ENCODE peak calls at places on chromosomes 6 and 20, in seven cellular contexts. U is NCI-H1092 treated with DMSO at 0.1 percent for 48 hours; H is hypothalamus; Y is H54; V is activated CD8-positive, alpha-beta memory T cell treated with anti-CD3 and anti-CD28 coated beads, Interleukin-2, amount 50 U/mL, for 48 hours; A is T-helper 17 cell; G is activated T-helper 1 cell treated with Interleukin-2 at 50 U/mL for 16 hours. O is an unnamed sample.

GRCh38 chr6:14621518-14621917 is 503.9 kb downstream of the CD83 start:
- DNase-seq in G (no peak), Y (no peak), U (no peak), H (no peak), V (no peak), A (no peak), O (no peak)

GRCh38 chr6:56692586-56693245 is 50.0 kb upstream of the DST start:
- DNase-seq in U (no peak), V (no peak), Y (no peak), A (no peak), H (no peak), G (no peak), O (no peak)

GRCh38 chr6:163263196-163263595 is 151.3 kb upstream of the QKI start:
- DNase-seq in G (no peak), H (peak; percentile 67), Y (no peak), A (no peak), U (no peak), V (no peak), O (no peak)

GRCh38 chr6:154974485-154975149 is 20.5 kb upstream of the TIAM2 start:
- DNase-seq in A (no peak), G (no peak), Y (no peak), V (peak; percentile 56), U (no peak), H (no peak), O (no peak)

GRCh38 chr20:46546293-46546692 is 4.2 kb downstream of the OCSTAMP start:
- DNase-seq in V (no peak), H (no peak), Y (no peak), G (no peak), U (no peak), A (no peak), O (no peak)

GRCh38 chr20:46458891-46459750 is 52.7 kb upstream of the ELMO2 start:
- DNase-seq in H (peak; percentile 46), Y (no peak), V (no peak), G (no peak), A (no peak), U (peak; percentile 42), O (no peak)

GRCh38 chr6:129490551-129491245 is 219.3 kb downstream of the ARHGAP18 start:
- DNase-seq in U (no peak), H (no peak), V (no peak), G (peak; percentile 31), Y (peak; percentile 12), A (no peak), O (peak; percentile 13)

GRCh38 chr6:34027445-34027936 is 118.4 kb downstream of the GRM4 start:
- DNase-seq in A (peak; percentile 62), V (peak; percentile 90), Y (peak; percentile 74), U (no peak), G (peak; percentile 37), H (no peak), O (peak; percentile 67)

GRCh38 chr20:45993197-45993951 is 15.3 kb upstream of the MMP9 start:
- DNase-seq in Y (peak; percentile 94), A (no peak), U (no peak), V (no peak), G (no peak), H (no peak), O (no peak)

GRCh38 chr20:36572701-36573102 is 695 bp upstream of the TGIF2 start:
- DNase-seq in H (no peak), Y (no peak), G (peak; percentile 42), A (peak; percentile 30), U (no peak), V (peak; percentile 87), O (no peak)

GRCh38 chr6:44542401-44543116 is 155.1 kb downstream of the CDC5L start:
- DNase-seq in U (no peak), H (peak; percentile 25), Y (no peak), A (no peak), G (no peak), V (peak; percentile 26), O (no peak)

GRCh38 chr6:3516094-3516493 is 59.2 kb upstream of the SLC22A23 start:
- DNase-seq in G (no peak), H (no peak), A (no peak), V (no peak), U (no peak), Y (no peak), O (no peak)

GRCh38 chr20:33893314-33893713 is 82.2 kb downstream of the CHMP4B start:
- DNase-seq in U (no peak), Y (peak; percentile 68), G (no peak), V (no peak), A (no peak), H (no peak), O (no peak)

GRCh38 chr6:9361749-9362148 is 926.4 kb upstream of the SLC35B3 start:
- DNase-seq in A (no peak), U (no peak), H (no peak), G (no peak), Y (no peak), V (no peak), O (no peak)

GRCh38 chr6:118708736-118709135 is 57.3 kb upstream of the CEP85L start:
- DNase-seq in G (no peak), H (no peak), A (no peak), V (no peak), U (no peak), Y (no peak), O (no peak)

GRCh38 chr20:33838035-33838864 is 27.1 kb downstream of the CHMP4B start:
- DNase-seq in A (no peak), U (no peak), V (no peak), H (no peak), G (no peak), Y (no peak), O (no peak)

GRCh38 chr6:158468666-158469065 is 91.2 kb upstream of the TMEM181 start:
- DNase-seq in H (no peak), G (no peak), A (no peak), Y (no peak), U (peak; percentile 62), V (no peak), O (no peak)

GRCh38 chr6:11275598-11275997 is 43.1 kb upstream of the NEDD9 start:
- DNase-seq in V (no peak), A (no peak), G (no peak), U (no peak), H (no peak), Y (no peak), O (no peak)

GRCh38 chr6:13011612-13012146 is 295.1 kb downstream of the PHACTR1 start:
- DNase-seq in A (no peak), V (no peak), U (no peak), Y (no peak), G (no peak), H (no peak), O (no peak)

GRCh38 chr6:157442296-157442695 is 61.3 kb downstream of the ZDHHC14 start:
- DNase-seq in G (no peak), V (no peak), U (no peak), Y (no peak), H (no peak), A (no peak), O (no peak)

GRCh38 chr20:52190437-52191131 is 995 bp downstream of the ZFP64 start:
- DNase-seq in V (peak; percentile 68), A (no peak), U (peak; percentile 45), Y (peak; percentile 47), G (peak; percentile 17), H (no peak), O (no peak)

GRCh38 chr20:19406371-19406770 is 193.9 kb downstream of the SLC24A3 start:
- DNase-seq in V (no peak), U (no peak), G (no peak), H (no peak), Y (no peak), A (no peak), O (no peak)

GRCh38 chr6:69449887-69450286 is 346.9 kb downstream of the LMBRD1 start:
- DNase-seq in V (no peak), H (no peak), A (no peak), U (no peak), G (no peak), Y (no peak), O (no peak)

GRCh38 chr6:122622404-122622938 is 12.3 kb downstream of the PKIB start:
- DNase-seq in U (peak; percentile 88), G (no peak), Y (no peak), V (no peak), A (no peak), H (no peak), O (no peak)

GRCh38 chr6:16762547-16763477 is 1.6 kb upstream of the ATXN1 start:
- DNase-seq in A (peak; percentile 43), G (peak; percentile 32), Y (peak; percentile 62), H (no peak), U (peak; percentile 3), V (peak; percentile 77), O (peak; percentile 53)

GRCh38 chr20:20578838-20579237 is 133.6 kb downstream of the RALGAPA2 start:
- DNase-seq in U (no peak), G (no peak), Y (no peak), A (no peak), V (no peak), H (no peak), O (no peak)

GRCh38 chr6:84953401-84953800 is 189.0 kb upstream of the TBX18 start:
- DNase-seq in G (no peak), V (no peak), Y (no peak), U (no peak), H (no peak), A (no peak), O (no peak)

GRCh38 chr6:116327803-116328527 is 42.8 kb upstream of the DSE start:
- DNase-seq in U (no peak), Y (no peak), H (no peak), G (no peak), A (no peak), V (no peak), O (no peak)

GRCh38 chr6:139611327-139611958 is 237.0 kb upstream of the CITED2 start:
- DNase-seq in H (no peak), A (no peak), G (no peak), V (no peak), U (no peak), Y (no peak), O (no peak)

GRCh38 chr6:150697515-150697914 is 97.8 kb downstream of the PLEKHG1 start:
- DNase-seq in G (no peak), V (no peak), H (no peak), A (no peak), U (no peak), Y (no peak), O (no peak)

GRCh38 chr6:20665290-20665689 is 131.0 kb downstream of the CDKAL1 start:
- DNase-seq in H (no peak), A (no peak), Y (no peak), G (no peak), V (no peak), U (no peak), O (no peak)

GRCh38 chr6:107711412-107711811 is 112.7 kb downstream of the SCML4 start:
- DNase-seq in U (no peak), Y (no peak), H (no peak), A (no peak), G (no peak), V (no peak), O (no peak)

O was measured in frontal cortex.